ENCODE peak calls at places on chromosome 3, in ten cellular contexts. J is IMR-90, B is body of pancreas, Q is stomach, M is HCT116, E is tibial nerve, Y is upper lobe of left lung, N is heart left ventricle, A is K562, I is esophagus squamous epithelium. L is an unnamed sample. For H3K4me1 and H3K27me3, the result is how much of the 10 kb centered on the place peaks cover.

GRCh38 chr3:189262746-189263145 is 91.0 kb downstream of the TPRG1 start:
- DNase-seq in Q (no peak), J (no peak), M (no peak), Y (peak), E (no peak), A (no peak), B (peak), I (no peak), N (no peak), L (no peak)

GRCh38 chr3:196220991-196221390 is 4.7 kb downstream of the SLC51A start:
- DNase-seq in N (no peak), Q (no peak), E (no peak), B (no peak), J (no peak), A (no peak), M (no peak), I (no peak), Y (no peak), L (no peak)

GRCh38 chr3:146803746-146804145 is 198.6 kb upstream of the PLSCR5 start:
- DNase-seq in Q (no peak), M (no peak), Y (no peak), A (no peak), B (no peak), J (peak), N (no peak), I (no peak), E (peak), L (no peak)

GRCh38 chr3:188936597-188937107 is 235.1 kb upstream of the TPRG1 start:
- DNase-seq in A (no peak), N (no peak), I (no peak), J (peak), M (no peak), Q (no peak), B (no peak), Y (no peak), E (no peak), L (no peak)

GRCh38 chr3:5579342-5579741 is 391.8 kb downstream of the EDEM1 start:
- DNase-seq in I (no peak), E (no peak), J (no peak), Q (no peak), N (no peak), M (no peak), A (no peak), Y (no peak), B (no peak), L (no peak)

GRCh38 chr3:34782876-34783275 is 856.4 kb upstream of the ARPP21 start:
- DNase-seq in I (no peak), Y (no peak), J (no peak), A (no peak), E (no peak), M (no peak), Q (no peak), N (no peak), B (no peak), L (no peak)

GRCh38 chr3:43953814-43954241 is 263.1 kb downstream of the ABHD5 start:
- DNase-seq in E (no peak), J (peak), N (no peak), Y (no peak), M (peak), A (no peak), B (no peak), Q (no peak), I (no peak), L (no peak)

GRCh38 chr3:48088056-48088748 is 72.0 kb upstream of the MAP4 start:
- DNase-seq in J (no peak), M (no peak), Y (no peak), N (peak), A (peak), B (peak), E (peak), I (no peak), Q (peak), L (no peak)

GRCh38 chr3:134378384-134378783 is 4.1 kb upstream of the AMOTL2 start:
- DNase-seq in N (peak), E (no peak), Q (no peak), J (no peak), A (peak), Y (no peak), I (no peak), M (peak), B (peak), L (no peak)

GRCh38 chr3:132268956-132269355 is 48.3 kb upstream of the ACP3 start:
- DNase-seq in I (no peak), B (no peak), N (no peak), M (peak), E (no peak), A (peak), J (peak), Q (no peak), Y (no peak), L (no peak)

GRCh38 chr3:23455084-23455483 is 252.0 kb downstream of the UBE2E2 start:
- DNase-seq in J (peak), E (peak), N (no peak), B (no peak), I (no peak), Y (no peak), A (no peak), M (no peak), Q (no peak), L (no peak)

GRCh38 chr3:37993811-37994638 is 3.4 kb downstream of the VILL start:
- DNase-seq in A (peak), M (no peak), J (peak), B (peak), Y (peak), N (peak), Q (peak), I (peak), E (peak), L (peak)

GRCh38 chr3:45793482-45794176 is 2.7 kb downstream of the SLC6A20 start:
- DNase-seq in B (peak), I (no peak), N (no peak), E (no peak), J (no peak), A (no peak), M (no peak), Y (no peak), Q (no peak), L (no peak)

GRCh38 chr3:59374812-59375211 is 325.0 kb upstream of the CFAP20DC start:
- DNase-seq in J (no peak), E (no peak), A (no peak), Y (no peak), I (no peak), N (no peak), Q (no peak), M (no peak), B (no peak), L (peak)

GRCh38 chr3:81492048-81492447 is 269.4 kb downstream of the GBE1 start:
- DNase-seq in M (no peak), N (no peak), Q (no peak), Y (no peak), J (peak), B (no peak), I (no peak), A (no peak), E (no peak), L (no peak)

GRCh38 chr3:27171113-27171512 is 198.1 kb downstream of the NEK10 start:
- DNase-seq in B (no peak), A (no peak), Q (no peak), E (no peak), M (no peak), N (no peak), J (no peak), Y (no peak), I (no peak), L (no peak)

GRCh38 chr3:121748638-121749275 is 784 bp downstream of the GOLGB1 start:
- DNase-seq in I (no peak), N (no peak), Y (no peak), B (peak), J (peak), A (no peak), Q (peak), M (no peak), E (no peak), L (peak)

GRCh38 chr3:74054566-74054965 is 429.8 kb upstream of the PDZRN3 start:
- DNase-seq in J (no peak), I (no peak), E (no peak), Q (no peak), B (no peak), Y (no peak), A (no peak), N (no peak), M (no peak), L (no peak)

GRCh38 chr3:58900372-58900771 is 149.5 kb downstream of the CFAP20DC start:
- DNase-seq in Q (no peak), B (no peak), M (no peak), I (no peak), A (no peak), E (no peak), J (no peak), N (no peak), Y (no peak), L (no peak)

GRCh38 chr3:89025185-89025584 is 82.2 kb upstream of the EPHA3 start:
- DNase-seq in M (no peak), Q (no peak), B (no peak), A (no peak), J (no peak), Y (no peak), I (no peak), E (no peak), N (no peak), L (no peak)

GRCh38 chr3:41608267-41608822 is 353.6 kb downstream of the ULK4 start:
- DNase-seq in Q (no peak), A (no peak), I (no peak), M (no peak), E (no peak), Y (no peak), N (no peak), B (no peak), J (no peak), L (no peak)

GRCh38 chr3:125280966-125281365 is 68.4 kb upstream of the SLC12A8 start:
- DNase-seq in J (peak), M (no peak), E (no peak), Y (no peak), I (no peak), A (peak), Q (no peak), B (no peak), N (peak), L (no peak)

GRCh38 chr3:71245052-71245488 is 338.5 kb downstream of the FOXP1 start:
- DNase-seq in I (no peak), B (no peak), Y (no peak), N (no peak), J (peak), M (no peak), A (no peak), E (no peak), Q (no peak), L (no peak)

GRCh38 chr3:174356596-174356995 is 502.5 kb upstream of the NAALADL2 start:
- DNase-seq in A (no peak), B (no peak), J (no peak), M (no peak), E (no peak), Q (no peak), Y (no peak), N (no peak), I (no peak), L (no peak)

GRCh38 chr3:128006061-128006470 is 46.2 kb upstream of the SEC61A1 start:
- DNase-seq in Q (no peak), Y (peak), B (no peak), E (no peak), I (no peak), J (no peak), M (no peak), N (no peak), A (no peak), L (no peak)

GRCh38 chr3:4984511-4984864 is 5.3 kb downstream of the BHLHE40 start:
- DNase-seq in N (no peak), A (no peak), I (no peak), B (no peak), M (no peak), Y (no peak), J (peak), Q (no peak), E (no peak), L (no peak)

GRCh38 chr3:71582612-71583568 is 638 bp downstream of the FOXP1 start:
- DNase-seq in B (peak), E (peak), M (no peak), Y (peak), Q (peak), I (peak), A (peak), J (peak), N (peak), L (peak)

GRCh38 chr3:192487032-192487431 is 240.3 kb downstream of the FGF12 start:
- DNase-seq in I (no peak), N (no peak), A (no peak), B (no peak), Y (no peak), E (no peak), M (no peak), Q (no peak), J (no peak), L (no peak)

GRCh38 chr3:79317551-79318518 is 450.0 kb downstream of the ROBO1 start:
- DNase-seq in N (no peak), B (no peak), Y (no peak), M (no peak), E (no peak), J (no peak), A (no peak), Q (no peak), I (no peak), L (no peak)

GRCh38 chr3:4739289-4740236 is 239.7 kb upstream of the BHLHE40 start:
- DNase-seq in I (no peak), Q (no peak), Y (no peak), M (no peak), N (no peak), J (no peak), B (no peak), A (peak), E (no peak), L (no peak)

GRCh38 chr3:9606108-9606507 is 43.2 kb upstream of the MTMR14 start:
- DNase-seq in Y (no peak), A (no peak), Q (no peak), I (no peak), M (no peak), B (no peak), N (no peak), J (no peak), E (no peak), L (no peak)

GRCh38 chr3:147397155-147397888 is 9.0 kb downstream of the ZIC4 start:
- DNase-seq in J (no peak), A (no peak), Q (no peak), N (no peak), Y (peak), B (no peak), I (no peak), M (no peak), E (no peak), L (no peak)

GRCh38 chr3:31699309-31699953 is 166.7 kb downstream of the STT3B start:
- DNase-seq in I (no peak), M (no peak), J (no peak), Q (no peak), N (no peak), B (no peak), Y (no peak), A (no peak), E (no peak), L (no peak)

GRCh38 chr3:111538687-111539086 is 3.3 kb upstream of the CD96 start:
- DNase-seq in M (no peak), B (no peak), E (no peak), N (no peak), A (no peak), J (peak), I (no peak), Q (no peak), Y (no peak), L (no peak)

GRCh38 chr3:4995500-4996053 is 16.3 kb downstream of the BHLHE40 start:
- DNase-seq in Q (no peak), J (peak), M (peak), Y (no peak), A (no peak), I (no peak), N (no peak), E (no peak), B (no peak), L (no peak)

GRCh38 chr3:128433630-128434185 is 33.0 kb downstream of the DNAJB8 start:
- DNase-seq in A (no peak), I (no peak), M (no peak), N (no peak), E (no peak), Q (no peak), Y (no peak), J (no peak), B (no peak), L (no peak)

DNA sequence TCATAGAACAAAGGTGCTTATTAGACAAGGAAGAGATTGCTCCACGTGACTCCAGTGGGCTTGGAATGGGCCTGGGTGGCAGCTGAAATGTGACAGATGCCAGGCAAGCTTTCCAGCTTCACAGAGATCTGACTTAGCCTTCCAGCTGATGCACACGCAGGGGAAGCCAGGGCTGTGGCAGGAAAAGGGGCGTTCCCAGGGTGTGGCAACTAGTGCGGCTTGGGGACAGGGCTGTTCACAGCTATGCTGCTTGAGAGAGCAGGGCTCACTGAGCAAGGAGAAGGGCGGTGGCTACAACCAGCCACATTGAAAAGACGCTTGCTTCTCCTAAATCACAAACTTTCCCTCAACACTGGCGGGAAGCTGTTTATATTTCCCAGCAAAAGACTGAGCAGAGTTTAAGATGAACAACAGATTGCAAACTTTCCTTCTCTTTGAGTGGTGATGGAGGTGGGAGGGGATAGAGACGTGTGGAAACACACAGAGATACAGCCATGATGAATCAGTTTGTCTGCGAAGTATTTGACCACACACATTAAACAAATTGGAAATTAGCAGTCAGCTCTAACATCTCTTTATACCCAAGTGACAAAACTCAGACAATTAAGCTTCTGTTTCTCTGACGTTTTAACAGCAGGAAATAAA is 127.5 kb downstream of the BDH1 start:
- DNase-seq in B (no peak), Y (no peak), N (peak), A (peak), Q (peak), M (peak), J (peak), E (peak), I (no peak), L (peak)
- TF ChIP-seq POLR2A in B (no peak), Y (no peak), N (peak), A (no peak), Q (no peak), M (no peak), J (no peak), E (no peak), I (no peak), L (no peak)

GRCh38 chr3:12953201-12953712 is 111.9 kb upstream of the RPL32 start:
- DNase-seq in I (no peak), A (peak), Q (no peak), N (no peak), B (no peak), E (no peak), M (no peak), Y (peak), J (no peak), L (no peak)
- H3K4me1 ChIP-seq in I (half or more), A (half or more), Q (half or more), N (half or more), B (under half), E (half or more), M (under half), Y (under half), J (under half), L (under half)

DNA sequence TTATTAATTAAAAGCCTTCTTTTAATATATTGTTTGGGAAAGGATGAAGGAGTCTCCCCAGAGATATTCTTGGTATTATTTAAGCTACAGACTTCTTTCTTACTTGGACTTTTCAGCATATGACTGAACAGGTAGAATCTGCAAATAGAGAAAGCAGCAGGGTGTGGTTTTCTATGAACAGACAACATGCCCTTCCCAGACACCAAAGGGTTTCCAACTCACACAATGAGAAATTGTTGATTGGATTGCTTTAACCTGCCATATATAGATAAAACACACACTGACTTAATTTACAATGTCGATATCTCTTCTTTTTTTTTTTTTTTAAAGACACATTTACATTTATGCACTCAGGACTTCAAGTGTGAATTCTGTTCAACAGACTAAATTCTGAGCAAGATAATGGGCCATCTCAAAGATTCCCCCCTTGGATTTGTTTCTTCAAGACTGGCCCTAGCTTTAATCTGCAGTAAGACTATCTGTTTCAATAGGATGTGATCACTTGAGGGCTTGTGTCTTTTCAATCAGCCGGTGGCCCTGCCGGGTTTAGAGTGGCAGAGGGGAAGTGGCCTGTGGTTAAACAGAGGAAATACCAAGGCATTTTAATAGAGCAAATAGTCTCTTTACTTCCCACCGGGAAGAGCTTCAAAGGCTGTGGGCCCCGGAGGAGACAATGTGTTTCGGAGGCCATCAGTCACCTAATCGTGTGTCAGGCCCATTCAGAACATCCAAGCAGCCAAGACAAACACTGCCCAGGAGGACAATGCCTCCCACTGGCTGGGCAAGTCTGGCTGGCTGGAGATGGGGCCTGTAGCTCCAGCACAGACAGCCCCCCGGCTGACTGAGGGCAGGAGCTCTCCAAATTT is 6.1 kb downstream of the IL17RD start:
- DNase-seq in Y (no peak), B (no peak), J (no peak), A (no peak), E (no peak), Q (no peak), M (peak), I (no peak), N (no peak), L (no peak)
- H3K27me3 ChIP-seq in Y (under half), B (under half), J (under half), A (half or more), E (under half), Q (under half), M (under half), I (under half), N (under half), L (under half)

DNA sequence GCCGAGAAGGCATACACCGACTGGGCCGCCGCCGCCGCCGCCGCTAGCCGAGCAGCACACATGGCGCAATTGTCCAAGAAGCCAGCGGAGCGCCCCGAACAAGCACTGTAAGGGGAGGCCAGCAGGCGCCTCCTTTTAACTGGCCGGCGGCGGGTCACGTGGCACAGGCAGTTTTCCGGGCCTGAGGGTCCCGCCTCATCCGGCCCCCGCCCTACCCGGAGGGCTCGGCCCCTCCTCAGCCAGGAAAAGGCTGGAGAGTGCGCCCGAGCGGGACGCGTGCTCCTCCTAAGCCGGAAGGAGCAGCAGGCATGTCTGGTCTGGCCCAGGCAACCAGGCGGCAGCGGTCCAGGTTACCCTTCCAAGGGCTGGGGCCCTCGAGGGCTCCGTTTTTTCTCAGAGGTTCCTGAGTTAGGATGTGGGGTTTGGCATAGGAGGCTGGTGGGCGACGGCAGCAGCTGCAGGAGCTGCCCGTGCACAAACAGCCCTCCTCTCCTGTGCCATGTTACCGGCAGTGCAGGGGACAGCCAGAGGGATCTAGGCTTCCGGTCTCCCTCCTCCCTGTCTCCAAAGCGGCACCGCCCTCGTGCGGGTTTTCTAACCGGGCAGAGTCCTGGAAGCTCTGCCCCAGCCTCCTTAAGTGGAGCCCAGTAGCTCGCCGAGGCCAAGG is at the start of gene GPX1:
- DNase-seq in B (peak), M (peak), E (peak), Q (peak), I (peak), Y (peak), A (no peak), N (peak), J (peak), L (peak)
- TF ChIP-seq POLR2A in B (peak), M (peak), E (peak), Q (no peak), I (peak), Y (peak), A (peak), N (peak), J (peak), L (peak)